ENCODE peak calls at places on chromosomes 16 and 17, in four cellular contexts. J, T, Z and M are unnamed samples.

GRCh38 chr16:53839150-53839549 is 135.2 kb downstream of the FTO start:
- DNase-seq in J (no peak), T (no peak), Z (no peak), M (peak)

GRCh38 chr16:27298132-27298531 is 15.6 kb upstream of the IL4R start:
- DNase-seq in J (no peak), T (no peak), Z (no peak), M (no peak)

GRCh38 chr17:1542316-1542715 is 20.3 kb downstream of the PITPNA start:
- DNase-seq in J (no peak), T (no peak), Z (no peak), M (no peak)

GRCh38 chr16:17101646-17102045 is 369.1 kb downstream of the XYLT1 start:
- DNase-seq in J (no peak), T (no peak), Z (no peak), M (no peak)

GRCh38 chr16:14105976-14106375 is 34.9 kb downstream of the MRTFB start:
- DNase-seq in J (no peak), T (no peak), Z (no peak), M (no peak)

GRCh38 chr17:63700528-63701441 is 860 bp upstream of the LIMD2 start:
- DNase-seq in J (no peak), T (peak), Z (peak), M (no peak)

GRCh38 chr17:44363613-44364159 is at the start of gene FAM171A2:
- DNase-seq in J (no peak), T (peak), Z (peak), M (no peak)

GRCh38 chr17:17783825-17784598 is 52.8 kb downstream of the SREBF1 start:
- DNase-seq in J (no peak), T (no peak), Z (peak), M (no peak)

GRCh38 chr16:87554754-87555427 is 47.4 kb upstream of the JPH3 start:
- DNase-seq in J (no peak), T (no peak), Z (no peak), M (no peak)

GRCh38 chr17:48149174-48150106 is 41.9 kb downstream of the SNX11 start:
- DNase-seq in J (no peak), T (no peak), Z (no peak), M (no peak)

GRCh38 chr16:26137956-26138355 is 446.2 kb downstream of the HS3ST4 start:
- DNase-seq in J (no peak), T (no peak), Z (no peak), M (no peak)

GRCh38 chr17:39001703-39002637 is 34.8 kb upstream of the FBXO47 start:
- DNase-seq in J (no peak), T (no peak), Z (peak), M (peak)

GRCh38 chr16:89194340-89195311 is 5.7 kb downstream of the SLC22A31 start:
- DNase-seq in J (no peak), T (no peak), Z (no peak), M (no peak)

GRCh38 chr17:83037084-83037950 is 42.1 kb upstream of the METRNL start:
- DNase-seq in J (no peak), T (no peak), Z (no peak), M (no peak)

GRCh38 chr17:78252111-78252634 is 20.7 kb downstream of the TMEM235 start:
- DNase-seq in J (no peak), T (peak), Z (no peak), M (no peak)

GRCh38 chr16:11491524-11491923 is 95.2 kb downstream of the LITAF start:
- DNase-seq in J (no peak), T (no peak), Z (no peak), M (no peak)

GRCh38 chr16:4373909-4374742 is 2.5 kb downstream of the VASN start:
- DNase-seq in J (no peak), T (no peak), Z (no peak), M (peak)

GRCh38 chr16:53915452-53916160 is 211.7 kb downstream of the FTO start:
- DNase-seq in J (no peak), T (no peak), Z (no peak), M (no peak)

GRCh38 chr16:86476956-86477530 is 33.3 kb upstream of the FOXF1 start:
- DNase-seq in J (no peak), T (no peak), Z (peak), M (no peak)

GRCh38 chr17:57671546-57672204 is 73.4 kb downstream of the CCDC182 start:
- DNase-seq in J (peak), T (peak), Z (peak), M (peak)

DNA sequence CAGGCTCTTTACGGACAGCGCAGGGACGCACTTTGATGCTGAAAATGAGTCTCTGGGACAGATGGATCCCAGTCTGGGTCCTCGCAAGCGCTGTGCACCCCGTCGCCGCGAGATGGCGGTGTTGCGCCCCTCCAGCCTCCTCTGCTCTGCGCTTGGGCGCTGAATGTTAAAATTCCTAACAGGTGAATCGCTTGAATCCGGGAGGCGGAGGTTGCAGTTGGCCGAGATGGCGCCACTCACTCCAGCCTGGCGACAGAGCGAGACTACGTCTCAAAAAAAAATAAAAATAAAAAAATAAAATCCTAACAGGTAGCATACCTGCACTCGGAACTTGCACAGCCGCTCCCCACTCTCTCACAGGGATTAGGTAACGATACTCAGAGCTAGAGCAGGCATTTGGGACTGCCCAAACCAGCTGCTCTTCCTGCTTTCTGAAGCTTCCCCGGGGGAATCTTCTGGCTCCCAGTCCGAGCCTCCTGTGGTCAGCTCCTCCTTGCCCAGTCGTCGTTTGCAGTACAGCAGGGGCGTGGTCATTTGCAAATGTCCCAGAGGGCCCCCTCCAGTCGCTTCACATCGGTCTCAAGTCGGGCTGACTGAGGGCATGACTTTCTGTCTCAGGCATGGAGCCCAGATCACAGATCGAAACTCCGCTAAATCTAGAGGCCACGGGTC is 26.2 kb upstream of the OSGIN1 start:
- DNase-seq in J (peak), T (peak), Z (peak), M (peak)
- H3K27ac ChIP-seq in J (no peak), T (no peak), Z (no peak), M (peak)

DNA sequence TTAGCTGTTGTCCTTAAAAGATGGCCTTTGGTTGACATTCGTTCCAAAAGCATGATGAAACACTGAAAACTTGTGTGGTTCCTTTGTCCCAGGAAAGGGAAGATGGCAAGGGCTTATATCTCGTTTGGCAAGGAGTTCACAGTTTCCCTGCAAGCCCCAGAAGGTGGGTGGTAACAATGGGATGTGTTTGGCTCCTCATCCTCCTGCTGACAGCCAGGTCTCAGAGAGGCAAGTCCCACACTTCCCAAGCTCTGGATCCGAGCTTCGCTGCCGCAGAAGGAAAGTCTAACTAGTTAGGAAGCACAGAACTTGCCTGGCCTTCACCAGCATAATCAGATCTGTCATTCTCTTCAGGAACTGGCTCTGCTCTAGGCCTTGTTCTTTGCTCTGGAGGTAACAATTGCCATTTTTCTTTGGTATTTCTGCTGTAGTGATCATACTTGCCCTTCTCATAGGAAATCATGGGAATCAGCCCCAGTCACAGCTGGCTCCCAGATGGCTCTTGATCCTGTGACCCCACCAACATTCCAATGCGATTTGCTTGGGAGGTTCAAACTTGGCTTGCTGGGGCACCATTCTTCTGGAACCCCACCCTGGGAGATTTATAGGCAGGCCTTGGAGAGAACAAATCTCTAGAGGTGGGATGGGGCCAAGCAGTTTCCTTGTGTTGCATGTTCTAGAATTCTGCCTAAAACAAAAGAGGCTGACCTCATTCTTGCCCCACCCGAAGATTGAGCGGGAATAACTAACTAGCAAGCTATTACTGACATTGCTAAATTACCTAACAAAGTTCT is 17.9 kb downstream of the KPNA2 start:
- DNase-seq in J (no peak), T (no peak), Z (peak), M (no peak)
- H3K27ac ChIP-seq in J (no peak), T (no peak), Z (peak), M (peak)

GRCh38 chr17:7026471-7027115 is 3.7 kb downstream of the BCL6B start:
- DNase-seq in J (no peak), T (no peak), Z (no peak), M (no peak)
- H3K27ac ChIP-seq in J (no peak), T (no peak), Z (peak), M (no peak)

DNA sequence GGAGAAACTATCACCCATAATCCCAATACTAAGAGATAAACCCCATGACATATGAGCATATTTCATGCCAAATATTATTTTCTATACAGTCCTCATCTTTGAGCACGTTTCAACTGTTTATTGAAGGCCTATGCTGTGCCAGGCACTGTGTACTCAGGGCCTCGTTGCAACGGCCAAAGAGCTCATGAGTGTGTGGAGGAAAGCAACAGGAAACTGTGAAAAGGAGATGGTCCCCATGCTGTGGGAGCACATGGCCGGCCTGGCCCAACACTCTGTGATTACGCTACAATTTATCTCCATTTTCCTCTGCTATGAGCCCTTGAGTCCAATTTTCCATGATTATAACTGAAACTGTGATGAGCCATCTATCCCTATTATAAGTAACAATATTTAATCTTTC is 5.6 kb downstream of the TK2 start:
- DNase-seq in J (no peak), T (no peak), Z (no peak), M (no peak)
- H3K27ac ChIP-seq in J (no peak), T (no peak), Z (no peak), M (no peak)

GRCh38 chr17:19724501-19725420 is 8.4 kb upstream of the SLC47A2 start:
- DNase-seq in J (no peak), T (peak), Z (peak), M (no peak)

GRCh38 chr17:19725486-19725885 is 9.1 kb upstream of the SLC47A2 start:
- DNase-seq in J (no peak), T (no peak), Z (no peak), M (no peak)

GRCh38 chr17:19728114-19728495 is 11.7 kb upstream of the SLC47A2 start:
- DNase-seq in J (no peak), T (no peak), Z (peak), M (peak)

GRCh38 chr17:19727466-19728113 is 11.2 kb upstream of the SLC47A2 start:
- DNase-seq in J (no peak), T (no peak), Z (peak), M (peak)

GRCh38 chr17:19726615-19727376 is 10.4 kb upstream of the SLC47A2 start:
- DNase-seq in J (no peak), T (no peak), Z (no peak), M (no peak)
- H3K27ac ChIP-seq in J (peak), T (no peak), Z (no peak), M (peak)

GRCh38 chr16:68386628-68387027 is 61.7 kb downstream of the SMPD3 start:
- DNase-seq in J (no peak), T (no peak), Z (no peak), M (no peak)
- H3K27ac ChIP-seq in J (no peak), T (no peak), Z (no peak), M (no peak)

DNA sequence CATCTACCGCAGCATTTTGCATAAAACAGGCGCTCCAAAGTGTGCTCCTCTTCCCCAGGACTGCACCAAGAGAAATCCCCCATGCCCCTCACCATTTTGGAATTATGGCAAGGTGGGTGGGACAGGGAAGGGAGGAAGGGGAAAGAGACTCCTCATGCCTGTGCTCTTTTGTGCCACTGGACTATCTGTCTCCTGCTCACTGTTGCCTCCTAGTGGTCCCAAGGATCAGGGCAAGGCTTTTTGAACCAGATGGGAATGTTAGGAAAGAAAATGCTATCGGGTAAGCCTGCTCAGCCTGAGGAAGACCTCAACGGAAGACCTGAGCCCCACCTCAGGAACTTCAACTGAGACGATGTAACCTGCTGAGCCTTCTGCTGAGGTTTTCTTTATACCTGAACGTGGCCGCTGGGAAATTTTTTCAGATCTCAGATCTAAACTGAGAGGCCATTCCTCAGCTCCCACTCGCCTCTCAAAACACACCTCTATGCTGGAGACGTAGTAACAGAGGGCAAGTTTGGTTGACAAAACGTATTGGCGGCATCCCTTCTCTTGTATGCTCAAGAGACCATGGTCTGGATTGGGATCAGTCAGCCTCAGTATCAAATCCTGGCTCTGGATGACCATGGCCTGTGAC is 58.3 kb downstream of the SPACA3 start:
- DNase-seq in J (peak), T (peak), Z (peak), M (no peak)
- H3K27ac ChIP-seq in J (no peak), T (no peak), Z (no peak), M (no peak)

GRCh38 chr17:75009139-75009724 is 3.2 kb upstream of the MRPL58 start:
- DNase-seq in J (no peak), T (no peak), Z (no peak), M (no peak)
- H3K27ac ChIP-seq in J (no peak), T (no peak), Z (no peak), M (no peak)